ENCODE peak calls at places on chromosomes 6 and 20, in nine cellular contexts. A is A673, M is upper lobe of right lung, U is foreskin fibroblast, L is fibroblast of mammary gland, X is endodermal cell, Z is HCT116, O is AG10803, F is brain microvascular endothelial cell. K is an unnamed sample.

GRCh38 chr6:115302731-115303130 is 758.0 kb downstream of the FRK start:
- DNase-seq in A (no peak), M (no peak), U (no peak), L (no peak), X (no peak), Z (no peak), O (no peak), F (no peak), K (no peak)

GRCh38 chr6:41258196-41258493 is 28.3 kb downstream of the TREM1 start:
- DNase-seq in A (no peak), M (no peak), U (no peak), L (no peak), X (no peak), Z (no peak), O (no peak), F (no peak), K (no peak)

GRCh38 chr20:35166242-35166830 is 5.5 kb upstream of the PROCR start:
- DNase-seq in A (peak; percentile 39), M (peak; percentile 67), U (peak; percentile 19), L (no peak), X (no peak), Z (no peak), O (no peak), F (no peak), K (no peak)

GRCh38 chr20:16573011-16573965 is at the start of gene KIF16B:
- DNase-seq in A (peak; percentile 90), M (peak; percentile 96), U (peak; percentile 96), L (peak; percentile 78), X (peak; percentile 99), Z (peak; percentile 78), O (peak; percentile 83), F (peak; percentile 79), K (peak; percentile 93)

GRCh38 chr6:80523531-80523970 is 417.1 kb downstream of the BCKDHB start:
- DNase-seq in A (peak; percentile 86), M (no peak), U (peak; percentile 48), L (no peak), X (peak; percentile 92), Z (no peak), O (no peak), F (no peak), K (no peak)

GRCh38 chr6:26216886-26217713 is 129.9 kb downstream of the HFE start:
- DNase-seq in A (no peak), M (peak; percentile 87), U (peak; percentile 95), L (peak; percentile 79), X (peak; percentile 94), Z (no peak), O (peak; percentile 87), F (peak; percentile 90), K (peak; percentile 77)

GRCh38 chr6:138987299-138987642 is 782 bp downstream of the REPS1 start:
- DNase-seq in A (no peak), M (peak; percentile 77), U (no peak), L (no peak), X (no peak), Z (no peak), O (no peak), F (no peak), K (peak; percentile 60)

GRCh38 chr20:36141310-36141709 is 13.2 kb upstream of the EPB41L1 start:
- DNase-seq in A (no peak), M (no peak), U (no peak), L (no peak), X (peak; percentile 50), Z (no peak), O (no peak), F (no peak), K (no peak)

GRCh38 chr20:60461993-60462392 is 503.8 kb downstream of the CDH26 start:
- DNase-seq in A (no peak), M (no peak), U (no peak), L (no peak), X (no peak), Z (no peak), O (no peak), F (no peak), K (no peak)

GRCh38 chr6:116570856-116571682 is at the start of gene RWDD1:
- DNase-seq in A (peak; percentile 99), M (peak; percentile 100), U (peak; percentile 100), L (peak; percentile 99), X (peak; percentile 100), Z (peak; percentile 98), O (peak; percentile 100), F (peak; percentile 100), K (peak; percentile 99)

GRCh38 chr6:27839303-27840081 is 72.7 kb downstream of the OR2B2 start:
- DNase-seq in A (peak; percentile 62), M (no peak), U (peak; percentile 90), L (peak; percentile 96), X (peak; percentile 70), Z (no peak), O (peak; percentile 72), F (peak; percentile 65), K (no peak)

GRCh38 chr20:51574248-51575033 is 31.9 kb upstream of the NFATC2 start:
- DNase-seq in A (no peak), M (no peak), U (peak; percentile 23), L (peak; percentile 49), X (no peak), Z (no peak), O (no peak), F (no peak), K (no peak)

GRCh38 chr6:80197474-80197873 is 91.0 kb downstream of the BCKDHB start:
- DNase-seq in A (no peak), M (no peak), U (peak; percentile 71), L (peak; percentile 36), X (no peak), Z (no peak), O (peak; percentile 93), F (no peak), K (no peak)

GRCh38 chr6:74638467-74638866 is 567.4 kb downstream of the COL12A1 start:
- DNase-seq in A (no peak), M (no peak), U (peak; percentile 84), L (peak; percentile 52), X (no peak), Z (no peak), O (peak; percentile 74), F (no peak), K (no peak)

GRCh38 chr6:53837875-53838806 is 43.3 kb downstream of the LRRC1 start:
- DNase-seq in A (peak; percentile 62), M (no peak), U (no peak), L (no peak), X (no peak), Z (no peak), O (no peak), F (no peak), K (no peak)

DNA sequence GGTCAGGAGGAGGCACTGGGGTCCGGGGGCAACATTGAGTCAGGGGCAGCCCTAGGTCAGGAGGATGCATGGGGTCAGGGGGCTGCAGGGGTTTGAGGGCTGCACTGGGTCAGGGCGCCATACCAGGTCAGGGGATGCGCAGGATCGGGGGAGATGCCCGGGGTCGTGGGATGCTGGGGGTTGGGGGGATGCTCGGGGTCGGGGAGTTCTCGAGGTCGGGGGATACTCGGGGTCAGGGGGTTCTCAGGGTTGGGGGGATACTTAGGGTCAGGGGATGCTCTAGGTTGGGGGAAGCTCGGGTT is 749 bp upstream of the EXOC2 start:
- DNase-seq in A (no peak), M (no peak), U (no peak), L (no peak), X (no peak), Z (no peak), O (no peak), F (no peak), K (no peak)
- H3K4me3 ChIP-seq in A (peak overlapping the region; percentile 83), M (peak overlapping the region; percentile 95), U (peak overlapping the region; percentile 96), L (no peak overlapping the region), X (peak overlapping the region; percentile 96), Z (peak overlapping the region; percentile 82), O (peak overlapping the region; percentile 90), F (peak overlapping the region; percentile 86), K (peak overlapping the region; percentile 81)

DNA sequence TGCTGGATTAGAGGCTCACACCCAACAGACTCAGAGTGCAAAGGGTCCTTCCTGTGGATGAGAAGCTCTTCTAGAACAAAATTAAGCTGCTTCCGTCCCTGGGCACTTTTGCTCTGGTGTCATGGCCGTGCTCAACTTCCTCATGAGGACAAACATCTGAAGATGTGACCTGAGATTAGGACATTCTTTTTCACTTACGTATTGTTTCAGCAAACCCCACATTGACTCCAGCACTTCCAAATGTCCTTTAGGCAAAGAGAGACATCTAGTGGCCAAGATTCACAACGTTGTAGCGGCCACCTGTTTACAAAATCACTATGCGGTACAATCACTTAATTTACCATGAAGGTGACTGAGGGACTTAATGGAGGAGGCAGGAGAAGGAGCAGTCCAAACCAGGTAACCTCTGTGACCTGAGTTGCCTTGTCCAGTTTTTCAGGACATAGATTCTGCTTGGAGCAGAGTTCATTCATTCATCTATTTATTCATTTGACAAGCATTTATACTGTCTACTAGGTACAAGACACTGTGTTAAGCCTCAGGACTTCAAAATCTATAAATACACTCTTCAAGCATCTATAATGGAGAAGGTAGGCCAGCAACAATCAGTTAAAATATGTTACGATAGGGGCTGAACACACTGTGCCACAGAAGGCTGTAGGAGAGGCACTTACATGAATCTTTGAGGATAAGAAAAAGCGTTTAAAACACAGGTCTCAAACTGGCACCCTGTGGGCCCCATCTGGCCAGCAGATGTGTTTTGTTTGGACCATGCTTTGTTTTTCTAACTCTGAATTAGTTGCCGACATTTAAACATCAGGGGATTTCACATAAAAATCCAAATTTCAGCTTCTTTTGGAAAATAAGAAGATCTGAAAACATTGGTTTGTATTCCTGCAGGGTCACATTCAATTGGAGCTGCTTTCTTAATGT is 5.6 kb upstream of the ADGRF1 start:
- DNase-seq in A (peak; percentile 79), M (no peak), U (peak; percentile 86), L (peak; percentile 76), X (peak; percentile 90), Z (peak; percentile 89), O (peak; percentile 79), F (peak; percentile 78), K (no peak)
- TF ChIP-seq CTCF in A (peak; percentile 85), M (peak; percentile 83), U (peak; percentile 79), L (peak; percentile 83), X (peak; percentile 89), Z (peak; percentile 84), O (peak; percentile 87), F (peak; percentile 85), K (peak; percentile 91)

DNA sequence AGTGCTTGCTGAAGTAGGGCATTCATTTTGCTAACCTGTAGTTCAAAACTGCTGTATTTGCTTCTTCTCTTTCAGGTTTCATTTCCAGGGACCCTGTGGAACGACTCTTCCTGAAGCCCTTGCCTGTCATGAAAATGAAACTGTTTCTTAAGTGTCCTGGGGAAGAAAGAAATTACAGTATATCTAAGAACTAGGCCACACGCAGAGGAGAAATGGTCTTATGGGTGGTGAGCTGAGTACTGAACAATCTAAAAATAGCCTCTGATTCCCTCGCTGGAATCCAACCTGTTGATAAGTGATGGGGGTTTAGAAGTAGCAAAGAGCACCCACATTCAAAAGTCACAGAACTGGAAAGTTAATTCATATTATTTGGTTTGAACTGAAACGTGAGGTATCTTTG is 3.4 kb upstream of the NOL7 start:
- DNase-seq in A (no peak), M (no peak), U (no peak), L (no peak), X (no peak), Z (no peak), O (no peak), F (no peak), K (no peak)
- H3K4me3 ChIP-seq in A (no peak overlapping the region), M (no peak overlapping the region), U (no peak overlapping the region), L (no peak overlapping the region), X (no peak overlapping the region), Z (no peak overlapping the region), O (no peak overlapping the region), F (no peak overlapping the region), K (no peak overlapping the region)

DNA sequence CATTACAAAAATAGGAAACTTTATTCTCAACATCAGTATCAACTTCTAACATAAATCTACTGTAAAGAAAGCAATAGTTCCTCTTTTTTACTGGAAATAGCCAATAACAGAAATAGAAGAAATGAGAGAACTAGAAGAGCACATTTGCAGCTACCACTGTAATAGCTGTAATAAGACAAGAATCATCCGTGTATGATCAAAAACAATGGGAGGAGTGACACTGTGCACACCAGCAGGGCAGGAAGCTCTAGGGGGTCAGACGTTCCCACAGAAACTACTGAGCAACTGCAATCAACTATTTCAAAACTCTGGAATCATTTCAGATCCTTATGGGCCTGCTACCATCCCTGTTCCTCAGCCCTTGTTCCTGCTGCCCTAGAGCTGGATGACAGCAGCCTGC is 43.7 kb downstream of the NINL start:
- DNase-seq in A (no peak), M (no peak), U (peak; percentile 50), L (peak; percentile 77), X (no peak), Z (no peak), O (peak; percentile 60), F (peak; percentile 45), K (no peak)
- TF ChIP-seq CTCF in A (no peak), M (no peak), U (no peak), L (no peak), X (no peak), Z (no peak), O (no peak), F (no peak), K (no peak)

K was measured in RWPE2.